ENCODE peak calls at places on chromosomes 3 and 15, in nine cellular contexts. S, R, O, J, D, A, Z, Y and U are unnamed samples.

GRCh38 chr15:88878720-88879184 is 16.6 kb downstream of the HAPLN3 start:
- DNase-seq in S (peak), R (peak), O (no peak), J (peak), D (no peak), A (peak), Z (no peak), Y (peak), U (no peak)

GRCh38 chr15:90603893-90604292 is 74.2 kb downstream of the CRTC3 start:
- DNase-seq in S (no peak), R (peak), O (peak), J (no peak), D (no peak), A (no peak), Z (no peak), Y (no peak), U (no peak)

GRCh38 chr15:84804005-84804803 is 13.0 kb upstream of the ALPK3 start:
- DNase-seq in S (no peak), R (no peak), O (no peak), J (no peak), D (no peak), A (no peak), Z (no peak), Y (no peak), U (no peak)

GRCh38 chr3:178709047-178709446 is 172.8 kb downstream of the KCNMB2 start:
- DNase-seq in S (no peak), R (no peak), O (no peak), J (peak), D (no peak), A (no peak), Z (no peak), Y (no peak), U (no peak)

GRCh38 chr15:55742927-55743614 is at the start of gene PRTG:
- DNase-seq in S (peak), R (peak), O (peak), J (peak), D (no peak), A (peak), Z (no peak), Y (peak), U (peak)

GRCh38 chr15:41862515-41863116 is 24.0 kb downstream of the PLA2G4B start:
- DNase-seq in S (no peak), R (no peak), O (peak), J (no peak), D (no peak), A (peak), Z (no peak), Y (no peak), U (no peak)

GRCh38 chr15:98860647-98861041 is 146.9 kb downstream of the PGPEP1L start:
- DNase-seq in S (no peak), R (no peak), O (no peak), J (no peak), D (no peak), A (no peak), Z (no peak), Y (no peak), U (no peak)

GRCh38 chr3:108345492-108346205 is 49.3 kb downstream of the HHLA2 start:
- DNase-seq in S (no peak), R (no peak), O (no peak), J (peak), D (no peak), A (no peak), Z (no peak), Y (no peak), U (no peak)

GRCh38 chr3:66671348-66671747 is 170.5 kb upstream of the LRIG1 start:
- DNase-seq in S (no peak), R (no peak), O (no peak), J (no peak), D (no peak), A (no peak), Z (no peak), Y (no peak), U (no peak)

GRCh38 chr3:103218146-103218545 is 783.3 kb downstream of the ZPLD1 start:
- DNase-seq in S (no peak), R (no peak), O (no peak), J (no peak), D (no peak), A (no peak), Z (no peak), Y (no peak), U (no peak)

GRCh38 chr3:48466386-48467109 is 20.0 kb downstream of the ATRIP start:
- DNase-seq in S (no peak), R (peak), O (peak), J (no peak), D (no peak), A (no peak), Z (no peak), Y (no peak), U (peak)

GRCh38 chr3:111080357-111080937 is 8.8 kb downstream of the NECTIN3 start:
- DNase-seq in S (peak), R (peak), O (no peak), J (peak), D (no peak), A (peak), Z (no peak), Y (no peak), U (no peak)